ENCODE peak calls at places on chromosomes 16 and 17, in seven cellular contexts. B is activated CD4-positive, alpha-beta T cell treated with anti-CD3 and anti-CD28 coated beads, Interleukin-2, amount 50 U/mL, for 1 hour; P is AG10803; X is iris pigment epithelial cell; M is stimulated activated CD8-positive, alpha-beta memory T cell treated with anti-CD3 and anti-CD28 coated beads, Interleukin-7, amount 100 ng/mL, for 1 hour; Y is skeletal muscle cell; W is astrocyte of the spinal cord. Z is an unnamed sample.

GRCh38 chr16:66578596-66579531 is at the start of gene CMTM2:
- DNase-seq in W (no peak), Y (no peak), M (no peak), P (peak), X (no peak), B (peak), Z (no peak)

GRCh38 chr17:43213545-43213944 is 1.9 kb downstream of the TMEM106A start:
- DNase-seq in X (no peak), W (no peak), M (no peak), B (no peak), Y (no peak), P (no peak), Z (no peak)

GRCh38 chr17:3683054-3683511 is 12.9 kb downstream of the P2RX5 start:
- DNase-seq in X (no peak), Y (no peak), B (peak), P (no peak), M (no peak), W (no peak), Z (no peak)

GRCh38 chr16:64481497-64481896 is 640.4 kb downstream of the CDH11 start:
- DNase-seq in Y (no peak), M (no peak), W (no peak), X (no peak), B (no peak), P (no peak), Z (no peak)

GRCh38 chr17:65029605-65030308 is 26.8 kb downstream of the GNA13 start:
- DNase-seq in X (no peak), B (no peak), Y (no peak), W (no peak), P (no peak), M (no peak), Z (no peak)

GRCh38 chr16:11405331-11406176 is 60.3 kb downstream of the RMI2 start:
- DNase-seq in P (no peak), Y (no peak), X (peak), B (peak), W (no peak), M (peak), Z (no peak)

GRCh38 chr17:10725262-10725661 is 4.6 kb downstream of the TMEM220 start:
- DNase-seq in Y (no peak), M (no peak), B (no peak), W (no peak), X (no peak), P (no peak), Z (no peak)

GRCh38 chr17:77316191-77316641 is 175.4 kb downstream of the SEC14L1 start:
- DNase-seq in B (no peak), W (peak), Y (no peak), X (peak), P (peak), M (no peak), Z (peak)

GRCh38 chr17:6506679-6507231 is 49.6 kb downstream of the PITPNM3 start:
- DNase-seq in Y (no peak), X (peak), B (no peak), P (peak), W (no peak), M (no peak), Z (peak)

GRCh38 chr16:65353183-65353582 is 231.3 kb upstream of the CDH11 start:
- DNase-seq in Y (no peak), W (no peak), B (no peak), P (no peak), X (no peak), M (no peak), Z (no peak)

GRCh38 chr16:27198451-27199234 is 4.7 kb upstream of the KDM8 start:
- DNase-seq in M (no peak), W (no peak), X (no peak), B (no peak), P (no peak), Y (no peak), Z (no peak)

GRCh38 chr16:71666928-71667707 is 41.1 kb downstream of the MARVELD3 start:
- DNase-seq in Y (no peak), X (no peak), P (no peak), B (no peak), M (no peak), W (no peak), Z (no peak)

Z was measured in fibroblast of gingiva.